ENCODE peak calls at places on chromosomes 12 and 14, in five cellular contexts. One of them, this sample, is unnamed.

GRCh38 chr12:1217191-1217949 is 226.3 kb downstream of the ERC1 start:
- DNase-seq in stomach: no peak
- DNase-seq in spleen: no peak
- DNase-seq in lower leg skin: no peak
- DNase-seq in fibroblast of lung: peak
- DNase-seq in this sample: peak

GRCh38 chr14:91509083-91509877 is 830 bp downstream of the PPP4R3A start:
- DNase-seq in fibroblast of lung: no peak
- DNase-seq in lower leg skin: peak
- DNase-seq in stomach: peak
- DNase-seq in spleen: peak
- DNase-seq in this sample: no peak

GRCh38 chr12:118747771-118748170 is 233.6 kb upstream of the SRRM4 start:
- DNase-seq in fibroblast of lung: no peak
- DNase-seq in lower leg skin: no peak
- DNase-seq in stomach: no peak
- DNase-seq in spleen: no peak
- DNase-seq in this sample: no peak

GRCh38 chr12:131592972-131593371 is 117.9 kb upstream of the SFSWAP start:
- DNase-seq in spleen: no peak
- DNase-seq in fibroblast of lung: no peak
- DNase-seq in lower leg skin: no peak
- DNase-seq in stomach: no peak
- DNase-seq in this sample: no peak

GRCh38 chr12:7188557-7189397 is 709 bp upstream of the PEX5 start:
- DNase-seq in fibroblast of lung: peak
- DNase-seq in stomach: peak
- DNase-seq in lower leg skin: peak
- DNase-seq in spleen: peak
- DNase-seq in this sample: peak

GRCh38 chr14:75476274-75476995 is 45.8 kb upstream of the BATF start:
- DNase-seq in stomach: peak
- DNase-seq in fibroblast of lung: peak
- DNase-seq in lower leg skin: no peak
- DNase-seq in spleen: no peak
- DNase-seq in this sample: no peak

GRCh38 chr12:78802593-78802992 is 62.0 kb upstream of the SYT1 start:
- DNase-seq in lower leg skin: no peak
- DNase-seq in fibroblast of lung: peak
- DNase-seq in stomach: no peak
- DNase-seq in spleen: no peak
- DNase-seq in this sample: peak

GRCh38 chr12:553216-554000 is 93.7 kb downstream of the B4GALNT3 start:
- DNase-seq in stomach: no peak
- DNase-seq in lower leg skin: no peak
- DNase-seq in spleen: peak
- DNase-seq in fibroblast of lung: no peak
- DNase-seq in this sample: no peak

GRCh38 chr14:66490143-66491111 is 4.3 kb downstream of the CCDC196 start:
- DNase-seq in spleen: no peak
- DNase-seq in fibroblast of lung: no peak
- DNase-seq in lower leg skin: no peak
- DNase-seq in stomach: no peak
- DNase-seq in this sample: no peak

GRCh38 chr12:99704036-99704435 is 56.5 kb downstream of the GARIN6 start:
- DNase-seq in stomach: no peak
- DNase-seq in fibroblast of lung: no peak
- DNase-seq in lower leg skin: no peak
- DNase-seq in spleen: no peak
- DNase-seq in this sample: no peak

GRCh38 chr12:2691340-2692111 is 103.2 kb upstream of the FKBP4 start:
- DNase-seq in spleen: peak
- DNase-seq in stomach: no peak
- DNase-seq in lower leg skin: peak
- DNase-seq in fibroblast of lung: peak
- DNase-seq in this sample: no peak

GRCh38 chr12:2693204-2693860 is 101.4 kb upstream of the FKBP4 start:
- DNase-seq in spleen: no peak
- DNase-seq in fibroblast of lung: no peak
- DNase-seq in stomach: no peak
- DNase-seq in lower leg skin: no peak
- DNase-seq in this sample: no peak

GRCh38 chr12:2692156-2692555 is 102.6 kb upstream of the FKBP4 start:
- DNase-seq in fibroblast of lung: no peak
- DNase-seq in stomach: no peak
- DNase-seq in lower leg skin: peak
- DNase-seq in spleen: no peak
- DNase-seq in this sample: no peak

GRCh38 chr12:2693980-2694379 is 100.8 kb upstream of the FKBP4 start:
- DNase-seq in fibroblast of lung: no peak
- DNase-seq in spleen: no peak
- DNase-seq in lower leg skin: no peak
- DNase-seq in stomach: no peak
- DNase-seq in this sample: no peak

DNA sequence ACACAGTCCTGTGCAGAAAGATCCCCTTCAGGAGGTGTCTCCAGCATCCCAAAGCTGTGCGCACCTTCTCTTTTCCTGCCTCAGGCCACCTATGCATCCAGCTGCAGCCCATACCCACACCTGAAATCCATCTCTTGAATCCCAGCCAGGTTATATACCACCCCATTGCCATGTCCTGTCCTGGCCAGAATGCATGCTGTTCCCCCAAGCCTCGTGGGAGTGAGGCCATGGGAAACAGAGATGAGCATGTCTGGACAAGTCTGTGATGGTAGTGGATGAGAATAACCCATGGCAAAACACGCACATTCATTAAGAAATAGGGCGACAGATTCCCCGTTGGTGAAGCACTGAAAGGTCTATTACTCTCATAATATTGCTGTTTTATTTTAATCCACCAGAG is 97.7 kb upstream of the FKBP4 start:
- DNase-seq in spleen: no peak
- DNase-seq in lower leg skin: no peak
- DNase-seq in fibroblast of lung: no peak
- DNase-seq in stomach: no peak
- DNase-seq in this sample: no peak
- TF ChIP-seq CTCF in spleen: no peak
- TF ChIP-seq CTCF in lower leg skin: no peak
- TF ChIP-seq CTCF in fibroblast of lung: no peak
- TF ChIP-seq CTCF in stomach: no peak
- TF ChIP-seq CTCF in this sample: no peak

GRCh38 chr12:125185311-125185739 is 120.1 kb downstream of the AACS start:
- DNase-seq in fibroblast of lung: no peak
- DNase-seq in spleen: no peak
- DNase-seq in stomach: no peak
- DNase-seq in lower leg skin: no peak
- DNase-seq in this sample: no peak
- H3K4me3 ChIP-seq in fibroblast of lung: no peak
- H3K4me3 ChIP-seq in spleen: no peak
- H3K4me3 ChIP-seq in stomach: peak
- H3K4me3 ChIP-seq in lower leg skin: no peak
- H3K4me3 ChIP-seq in this sample: peak

DNA sequence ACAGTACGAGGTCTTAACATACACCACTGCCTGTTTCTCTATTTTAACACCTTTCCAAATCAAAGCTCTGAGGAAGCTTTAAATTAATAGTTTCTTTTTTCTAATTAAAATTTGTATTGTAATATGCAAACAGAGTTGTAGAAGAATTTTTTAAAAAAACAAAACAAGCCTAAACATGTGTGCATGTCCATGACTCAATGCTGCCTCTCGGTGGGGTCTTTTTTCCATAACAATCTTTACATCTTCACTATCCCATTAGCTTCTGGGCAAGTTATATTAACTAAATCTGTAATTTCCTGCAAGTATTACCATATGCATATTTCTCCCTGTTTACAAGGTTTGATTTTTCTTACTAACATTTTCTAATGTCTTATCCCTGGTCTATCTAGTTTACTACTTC is 143.9 kb upstream of the NAV3 start:
- DNase-seq in stomach: no peak
- DNase-seq in spleen: no peak
- DNase-seq in lower leg skin: no peak
- DNase-seq in fibroblast of lung: peak
- DNase-seq in this sample: peak
- TF ChIP-seq CTCF in stomach: no peak
- TF ChIP-seq CTCF in spleen: no peak
- TF ChIP-seq CTCF in lower leg skin: no peak
- TF ChIP-seq CTCF in fibroblast of lung: peak
- TF ChIP-seq CTCF in this sample: peak

GRCh38 chr12:9647825-9648700 is 21.4 kb upstream of the CLEC2D start:
- DNase-seq in spleen: peak
- DNase-seq in fibroblast of lung: peak
- DNase-seq in stomach: peak
- DNase-seq in lower leg skin: peak
- DNase-seq in this sample: peak

GRCh38 chr12:9642606-9643270 is 26.8 kb upstream of the CLEC2D start:
- DNase-seq in spleen: no peak
- DNase-seq in stomach: no peak
- DNase-seq in fibroblast of lung: no peak
- DNase-seq in lower leg skin: no peak
- DNase-seq in this sample: no peak

GRCh38 chr12:9649532-9649940 is 20.0 kb upstream of the CLEC2D start:
- DNase-seq in spleen: peak
- DNase-seq in stomach: no peak
- DNase-seq in fibroblast of lung: no peak
- DNase-seq in lower leg skin: no peak
- DNase-seq in this sample: peak

GRCh38 chr12:9648701-9649531 is 20.6 kb upstream of the CLEC2D start:
- DNase-seq in lower leg skin: no peak
- DNase-seq in spleen: no peak
- DNase-seq in stomach: no peak
- DNase-seq in fibroblast of lung: peak
- DNase-seq in this sample: peak

DNA sequence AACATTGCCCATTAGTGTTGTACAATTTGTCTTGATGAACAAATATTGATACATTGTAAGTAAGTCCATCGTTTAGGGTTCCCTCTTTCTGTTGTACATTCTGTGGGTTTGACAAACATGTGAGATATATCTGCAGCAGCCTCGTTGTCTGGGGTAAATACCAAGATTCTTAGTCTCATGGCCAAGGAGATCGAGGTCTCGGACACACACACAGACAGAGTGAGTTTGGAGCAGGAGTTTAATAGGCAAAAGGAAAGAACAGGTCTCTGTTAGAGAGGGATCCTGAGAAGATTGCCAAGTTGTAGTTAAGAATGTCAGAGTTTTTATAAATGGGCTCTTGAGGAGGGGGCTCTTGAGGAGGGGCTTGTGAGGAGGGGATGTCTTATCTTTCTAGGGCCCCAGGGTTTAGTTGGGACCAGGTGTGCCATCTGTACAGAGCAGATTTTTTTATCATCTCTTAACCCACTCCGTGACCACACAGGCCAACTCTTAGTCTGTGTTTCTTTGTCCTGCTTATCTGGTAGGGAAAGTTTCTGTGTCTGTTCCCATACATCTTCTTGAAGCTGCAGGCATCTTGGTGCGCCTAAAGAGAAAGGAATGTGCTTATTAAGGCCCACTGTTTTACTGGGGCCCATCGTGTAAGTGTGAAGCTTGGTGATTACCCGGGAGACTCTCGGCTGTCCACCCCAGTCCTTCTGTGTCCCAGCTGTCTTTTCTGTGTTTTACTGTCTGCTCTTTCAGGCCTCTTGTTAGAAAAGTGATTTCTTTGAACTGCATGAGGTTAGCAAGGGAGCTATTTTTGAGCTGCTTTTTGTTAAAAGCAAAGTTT is 22.5 kb upstream of the CLEC2D start:
- DNase-seq in stomach: no peak
- DNase-seq in spleen: no peak
- DNase-seq in lower leg skin: no peak
- DNase-seq in fibroblast of lung: peak
- DNase-seq in this sample: peak
- H3K4me3 ChIP-seq in stomach: peak
- H3K4me3 ChIP-seq in spleen: peak
- H3K4me3 ChIP-seq in lower leg skin: no peak
- H3K4me3 ChIP-seq in fibroblast of lung: peak
- H3K4me3 ChIP-seq in this sample: peak

This sample was measured in astrocyte of the spinal cord.